ENCODE peak calls at places on chromosome 9, in ten cellular contexts. A, J, Z, F, H, S, W, K, O and Q are unnamed samples. For H3K36me3, the result is how much of the 10 kb centered on the place peaks cover.

GRCh38 chr9:130864541-130864940 is 29.5 kb downstream of the ABL1 start:
- DNase-seq in A (no peak), J (no peak), Z (no peak), F (no peak), H (no peak), S (no peak), W (no peak), K (no peak), O (no peak), Q (no peak)

GRCh38 chr9:34377402-34377741 is 674 bp upstream of the MYORG start:
- DNase-seq in A (peak), J (no peak), Z (no peak), F (peak), H (no peak), S (peak), W (no peak), K (no peak), O (no peak), Q (no peak)

GRCh38 chr9:108933231-108933630 is 693 bp downstream of the ELP1 start:
- DNase-seq in A (no peak), J (peak), Z (no peak), F (no peak), H (no peak), S (no peak), W (peak), K (peak), O (no peak), Q (peak)

GRCh38 chr9:692636-693459 is 148.6 kb upstream of the DMRT1 start:
- DNase-seq in A (no peak), J (no peak), Z (no peak), F (no peak), H (no peak), S (no peak), W (no peak), K (no peak), O (no peak), Q (no peak)

GRCh38 chr9:36864491-36865410 is 169.3 kb downstream of the PAX5 start:
- DNase-seq in A (no peak), J (no peak), Z (no peak), F (no peak), H (no peak), S (no peak), W (no peak), K (no peak), O (peak), Q (no peak)

GRCh38 chr9:6805532-6805931 is 47.8 kb downstream of the KDM4C start:
- DNase-seq in A (peak), J (peak), Z (no peak), F (no peak), H (peak), S (no peak), W (no peak), K (peak), O (no peak), Q (no peak)

GRCh38 chr9:120886490-120886967 is 9.5 kb upstream of the PHF19 start:
- DNase-seq in A (no peak), J (peak), Z (no peak), F (no peak), H (no peak), S (no peak), W (no peak), K (peak), O (no peak), Q (no peak)

GRCh38 chr9:70220216-70220615 is 38.6 kb upstream of the SMC5 start:
- DNase-seq in A (no peak), J (no peak), Z (no peak), F (no peak), H (no peak), S (no peak), W (no peak), K (no peak), O (no peak), Q (no peak)

GRCh38 chr9:32625320-32625719 is 10.1 kb downstream of the TAF1L start:
- DNase-seq in A (no peak), J (no peak), Z (no peak), F (no peak), H (no peak), S (no peak), W (no peak), K (no peak), O (no peak), Q (no peak)

GRCh38 chr9:112858005-112858404 is 32.7 kb downstream of the SLC46A2 start:
- DNase-seq in A (no peak), J (no peak), Z (no peak), F (no peak), H (no peak), S (no peak), W (no peak), K (no peak), O (no peak), Q (no peak)

GRCh38 chr9:101705135-101705661 is 33.2 kb downstream of the GRIN3A start:
- DNase-seq in A (no peak), J (no peak), Z (no peak), F (no peak), H (no peak), S (peak), W (no peak), K (no peak), O (peak), Q (peak)

GRCh38 chr9:127140181-127140580 is 17.7 kb upstream of the ANGPTL2 start:
- DNase-seq in A (no peak), J (no peak), Z (no peak), F (no peak), H (peak), S (no peak), W (no peak), K (no peak), O (no peak), Q (no peak)

GRCh38 chr9:132312873-132313272 is 41.9 kb downstream of the SETX start:
- DNase-seq in A (no peak), J (no peak), Z (no peak), F (no peak), H (no peak), S (no peak), W (no peak), K (no peak), O (no peak), Q (no peak)

GRCh38 chr9:82721596-82721995 is 341.3 kb downstream of the RASEF start:
- DNase-seq in A (no peak), J (peak), Z (no peak), F (no peak), H (no peak), S (no peak), W (no peak), K (peak), O (no peak), Q (peak)

GRCh38 chr9:117555964-117556629 is 141.2 kb upstream of the ASTN2 start:
- DNase-seq in A (peak), J (peak), Z (no peak), F (no peak), H (peak), S (peak), W (peak), K (no peak), O (peak), Q (peak)

GRCh38 chr9:74783408-74783807 is 104.3 kb downstream of the TRPM6 start:
- DNase-seq in A (no peak), J (peak), Z (no peak), F (no peak), H (no peak), S (no peak), W (no peak), K (peak), O (no peak), Q (peak)

GRCh38 chr9:109441296-109441695 is 56.8 kb downstream of the PTPN3 start:
- DNase-seq in A (peak), J (no peak), Z (no peak), F (no peak), H (no peak), S (no peak), W (no peak), K (no peak), O (peak), Q (no peak)

GRCh38 chr9:88775037-88775471 is 216.2 kb upstream of the S1PR3 start:
- DNase-seq in A (no peak), J (peak), Z (no peak), F (no peak), H (peak), S (no peak), W (no peak), K (peak), O (no peak), Q (peak)

GRCh38 chr9:93305497-93306020 is 121.6 kb downstream of the WNK2 start:
- DNase-seq in A (peak), J (no peak), Z (no peak), F (peak), H (peak), S (no peak), W (no peak), K (no peak), O (no peak), Q (no peak)

GRCh38 chr9:100379862-100380261 is 27.1 kb upstream of the TEX10 start:
- DNase-seq in A (no peak), J (peak), Z (no peak), F (no peak), H (no peak), S (no peak), W (no peak), K (peak), O (no peak), Q (peak)

GRCh38 chr9:8809747-8810146 is 1010.2 kb upstream of the DMAC1 start:
- DNase-seq in A (no peak), J (no peak), Z (no peak), F (no peak), H (no peak), S (no peak), W (no peak), K (no peak), O (no peak), Q (no peak)

GRCh38 chr9:27431573-27431972 is 92.5 kb upstream of the IFNK start:
- DNase-seq in A (no peak), J (no peak), Z (no peak), F (no peak), H (no peak), S (no peak), W (no peak), K (no peak), O (no peak), Q (no peak)

DNA sequence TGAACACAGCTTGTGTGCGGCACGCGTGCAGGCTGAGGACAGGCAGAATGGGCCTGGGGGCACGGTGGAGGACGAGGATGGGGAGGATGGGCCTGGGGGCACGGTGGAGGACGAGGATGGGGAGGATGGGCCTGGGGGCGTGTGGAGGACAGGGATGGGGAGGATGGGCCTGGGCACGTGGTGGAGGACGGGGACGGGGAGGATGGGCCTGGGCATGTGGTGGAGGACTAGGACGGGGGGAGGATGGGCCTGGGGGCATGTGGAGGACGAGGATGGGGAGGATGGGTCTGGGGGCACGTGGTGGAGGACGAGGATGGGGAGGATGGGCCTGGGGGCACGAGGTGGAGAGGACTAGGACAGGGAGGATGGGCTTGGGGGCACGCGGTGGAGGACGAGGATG is 22.0 kb downstream of the FBXW5 start:
- DNase-seq in A (no peak), J (no peak), Z (no peak), F (no peak), H (no peak), S (no peak), W (no peak), K (no peak), O (no peak), Q (no peak)
- H3K36me3 ChIP-seq in A (under half), J (under half), Z (half or more), F (under half), H (half or more), S (under half), W (under half), K (under half), O (under half), Q (under half)

GRCh38 chr9:134616341-134616740 is 25.3 kb upstream of the COL5A1 start:
- DNase-seq in A (no peak), J (no peak), Z (no peak), F (no peak), H (no peak), S (no peak), W (no peak), K (no peak), O (no peak), Q (no peak)
- H3K4me3 ChIP-seq in A (no peak), J (no peak), Z (no peak), F (no peak), H (no peak), S (no peak), W (no peak), K (no peak), O (no peak), Q (no peak)

GRCh38 chr9:35448511-35448910 is 41.4 kb upstream of the RUSC2 start:
- DNase-seq in A (no peak), J (peak), Z (no peak), F (no peak), H (no peak), S (no peak), W (no peak), K (peak), O (no peak), Q (no peak)

GRCh38 chr9:35452481-35452880 is 37.4 kb upstream of the RUSC2 start:
- DNase-seq in A (no peak), J (no peak), Z (no peak), F (no peak), H (no peak), S (no peak), W (no peak), K (no peak), O (peak), Q (no peak)
- TF ChIP-seq CTCF in A (no peak), J (peak), Z (no peak), F (no peak), H (no peak), S (no peak), W (no peak), K (no peak), O (peak), Q (no peak)

DNA sequence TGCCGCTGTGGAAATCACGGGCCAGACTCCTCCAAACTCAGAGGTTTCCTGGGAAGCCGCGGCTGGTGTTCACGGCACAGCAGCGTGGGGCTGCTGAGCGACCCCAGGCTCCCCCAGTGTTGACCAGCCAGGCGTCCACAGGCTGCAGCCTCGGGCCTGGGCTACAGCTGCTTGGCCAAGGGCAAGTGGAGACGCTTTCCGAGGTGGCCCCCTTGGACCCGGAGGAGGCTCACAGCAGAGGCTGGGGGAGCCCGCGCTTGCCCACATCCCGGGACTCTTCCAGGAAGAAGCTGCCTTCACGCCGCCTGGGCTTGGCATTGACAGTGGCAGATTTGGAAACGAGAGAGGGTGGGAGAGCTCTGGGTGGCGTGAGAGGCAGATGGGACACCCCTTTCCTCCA is 53.1 kb upstream of the FCN2 start:
- DNase-seq in A (no peak), J (no peak), Z (no peak), F (no peak), H (no peak), S (no peak), W (no peak), K (no peak), O (no peak), Q (no peak)
- H3K36me3 ChIP-seq in A (under half), J (half or more), Z (half or more), F (under half), H (half or more), S (under half), W (under half), K (half or more), O (under half), Q (under half)

GRCh38 chr9:123358181-123358894 is 2.3 kb downstream of the CRB2 start:
- DNase-seq in A (peak), J (no peak), Z (no peak), F (no peak), H (no peak), S (no peak), W (no peak), K (no peak), O (peak), Q (no peak)

GRCh38 chr9:123360161-123361085 is 4.4 kb downstream of the CRB2 start:
- DNase-seq in A (peak), J (no peak), Z (no peak), F (peak), H (peak), S (peak), W (peak), K (no peak), O (peak), Q (no peak)

GRCh38 chr9:123357748-123358059 is 1.7 kb downstream of the CRB2 start:
- DNase-seq in A (no peak), J (no peak), Z (no peak), F (no peak), H (no peak), S (no peak), W (no peak), K (no peak), O (no peak), Q (no peak)

GRCh38 chr9:123359546-123359945 is 3.5 kb downstream of the CRB2 start:
- DNase-seq in A (no peak), J (no peak), Z (no peak), F (no peak), H (no peak), S (no peak), W (no peak), K (no peak), O (no peak), Q (no peak)

GRCh38 chr9:123359106-123359505 is 3.1 kb downstream of the CRB2 start:
- DNase-seq in A (no peak), J (no peak), Z (no peak), F (no peak), H (no peak), S (no peak), W (no peak), K (no peak), O (no peak), Q (no peak)
- H3K4me3 ChIP-seq in A (no peak), J (no peak), Z (no peak), F (no peak), H (no peak), S (no peak), W (no peak), K (no peak), O (no peak), Q (no peak)

GRCh38 chr9:95366731-95367325 is 49.3 kb upstream of the FANCC start:
- DNase-seq in A (no peak), J (peak), Z (no peak), F (no peak), H (no peak), S (no peak), W (no peak), K (peak), O (peak), Q (no peak)

GRCh38 chr9:95363051-95363841 is 45.7 kb upstream of the FANCC start:
- DNase-seq in A (peak), J (peak), Z (no peak), F (no peak), H (no peak), S (no peak), W (no peak), K (peak), O (peak), Q (peak)

GRCh38 chr9:95365766-95366165 is 48.3 kb upstream of the FANCC start:
- DNase-seq in A (no peak), J (no peak), Z (no peak), F (no peak), H (no peak), S (no peak), W (no peak), K (no peak), O (no peak), Q (no peak)

GRCh38 chr9:95360866-95361265 is 43.4 kb upstream of the FANCC start:
- DNase-seq in A (peak), J (no peak), Z (no peak), F (no peak), H (no peak), S (no peak), W (no peak), K (no peak), O (peak), Q (no peak)
- TF ChIP-seq CTCF in A (no peak), J (no peak), Z (no peak), F (no peak), H (no peak), S (no peak), W (no peak), K (no peak), O (no peak), Q (no peak)

DNA sequence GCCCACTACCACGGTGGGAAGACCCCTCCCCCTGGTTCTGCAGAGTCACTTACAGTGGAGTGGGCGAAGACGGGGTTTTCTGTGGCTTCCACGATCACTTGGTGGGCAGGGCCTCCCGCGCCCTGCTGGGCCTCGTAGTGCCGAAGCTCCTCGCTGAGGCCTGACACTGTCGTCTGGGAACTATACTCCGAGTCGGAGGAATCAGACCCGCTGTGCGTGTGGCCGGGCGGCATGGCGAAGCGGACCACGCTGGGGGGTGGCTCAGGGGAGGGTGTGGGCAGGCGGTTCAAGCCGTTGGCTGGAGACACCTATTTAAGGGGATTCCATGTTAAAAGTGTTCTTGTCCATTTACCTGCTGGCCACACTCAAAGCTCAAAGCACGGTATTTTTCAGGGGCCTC is 67.8 kb downstream of the PTCH1 start:
- DNase-seq in A (no peak), J (no peak), Z (no peak), F (no peak), H (no peak), S (no peak), W (no peak), K (no peak), O (no peak), Q (no peak)
- H3K36me3 ChIP-seq in A (under half), J (under half), Z (half or more), F (under half), H (half or more), S (under half), W (under half), K (under half), O (under half), Q (under half)